ENCODE peak calls at places on chromosomes 3 and 15, in nine cellular contexts. K, C, Z, E, J, D, W, B and M are unnamed samples.

GRCh38 chr3:172622916-172623700 is 87.8 kb downstream of the NCEH1 start:
- ATAC-seq in K (peak), C (peak), Z (peak), E (peak), J (peak), D (no peak), W (peak), B (peak), M (no peak)

GRCh38 chr15:56236197-56236596 is 7.5 kb downstream of the RFX7 start:
- ATAC-seq in K (no peak), C (peak), Z (no peak), E (no peak), J (no peak), D (no peak), W (peak), B (peak), M (no peak)

GRCh38 chr3:25854635-25855034 is 64.7 kb downstream of the OXSM start:
- ATAC-seq in K (no peak), C (no peak), Z (no peak), E (no peak), J (no peak), D (no peak), W (peak), B (no peak), M (peak)

GRCh38 chr15:69704685-69705084 is 252.1 kb downstream of the RPLP1 start:
- ATAC-seq in K (no peak), C (no peak), Z (no peak), E (no peak), J (no peak), D (no peak), W (peak), B (no peak), M (no peak)

GRCh38 chr3:193865339-193865738 is 270.6 kb upstream of the HES1 start:
- ATAC-seq in K (no peak), C (no peak), Z (no peak), E (no peak), J (no peak), D (no peak), W (no peak), B (peak), M (no peak)

GRCh38 chr15:89898146-89898545 is 4.4 kb upstream of the AP3S2 start:
- ATAC-seq in K (no peak), C (no peak), Z (no peak), E (no peak), J (no peak), D (no peak), W (no peak), B (no peak), M (no peak)

GRCh38 chr3:134029256-134029733 is 430 bp downstream of the SLCO2A1 start:
- ATAC-seq in K (no peak), C (peak), Z (peak), E (peak), J (peak), D (peak), W (peak), B (no peak), M (peak)

GRCh38 chr3:180267202-180267843 is 230.6 kb upstream of the PEX5L start:
- ATAC-seq in K (no peak), C (peak), Z (no peak), E (no peak), J (no peak), D (no peak), W (peak), B (peak), M (no peak)

GRCh38 chr3:121649645-121650044 is 11.1 kb downstream of the HCLS1 start:
- ATAC-seq in K (no peak), C (no peak), Z (no peak), E (no peak), J (no peak), D (no peak), W (peak), B (no peak), M (no peak)

GRCh38 chr3:13173186-13173585 is 100.0 kb upstream of the IQSEC1 start:
- ATAC-seq in K (no peak), C (no peak), Z (no peak), E (no peak), J (no peak), D (no peak), W (no peak), B (no peak), M (no peak)

GRCh38 chr3:21457084-21457483 is 293.9 kb downstream of the ZNF385D start:
- ATAC-seq in K (no peak), C (no peak), Z (no peak), E (no peak), J (no peak), D (no peak), W (no peak), B (no peak), M (no peak)

GRCh38 chr15:70566047-70566835 is 197.1 kb downstream of the UACA start:
- ATAC-seq in K (no peak), C (no peak), Z (no peak), E (no peak), J (peak), D (no peak), W (no peak), B (no peak), M (no peak)

GRCh38 chr3:99708207-99708745 is 69.9 kb downstream of the COL8A1 start:
- ATAC-seq in K (no peak), C (no peak), Z (peak), E (no peak), J (peak), D (no peak), W (no peak), B (no peak), M (no peak)

GRCh38 chr3:141076026-141076797 is 25.1 kb downstream of the SPSB4 start:
- ATAC-seq in K (no peak), C (peak), Z (peak), E (peak), J (peak), D (no peak), W (peak), B (no peak), M (peak)

GRCh38 chr15:63107895-63108546 is 13.6 kb upstream of the LACTB start:
- ATAC-seq in K (peak), C (peak), Z (peak), E (peak), J (peak), D (no peak), W (peak), B (no peak), M (peak)

GRCh38 chr15:42059661-42060476 is 34.5 kb downstream of the PLA2G4D start:
- ATAC-seq in K (peak), C (peak), Z (peak), E (peak), J (no peak), D (no peak), W (peak), B (peak), M (no peak)

GRCh38 chr3:71117572-71118247 is 465.8 kb downstream of the FOXP1 start:
- ATAC-seq in K (no peak), C (no peak), Z (no peak), E (no peak), J (peak), D (no peak), W (peak), B (no peak), M (no peak)

GRCh38 chr15:85168642-85169173 is 187.1 kb downstream of the PDE8A start:
- ATAC-seq in K (peak), C (peak), Z (peak), E (peak), J (peak), D (no peak), W (peak), B (peak), M (no peak)

GRCh38 chr3:187465503-187465902 is 97.3 kb downstream of the RTP4 start:
- ATAC-seq in K (no peak), C (no peak), Z (no peak), E (no peak), J (no peak), D (no peak), W (no peak), B (no peak), M (no peak)

GRCh38 chr3:55190296-55190695 is 262.4 kb upstream of the LRTM1 start:
- ATAC-seq in K (no peak), C (no peak), Z (no peak), E (no peak), J (peak), D (no peak), W (no peak), B (no peak), M (no peak)

GRCh38 chr3:101521251-101521701 is 8.3 kb upstream of the SENP7 start:
- ATAC-seq in K (no peak), C (no peak), Z (no peak), E (no peak), J (no peak), D (no peak), W (no peak), B (no peak), M (no peak)

DNA sequence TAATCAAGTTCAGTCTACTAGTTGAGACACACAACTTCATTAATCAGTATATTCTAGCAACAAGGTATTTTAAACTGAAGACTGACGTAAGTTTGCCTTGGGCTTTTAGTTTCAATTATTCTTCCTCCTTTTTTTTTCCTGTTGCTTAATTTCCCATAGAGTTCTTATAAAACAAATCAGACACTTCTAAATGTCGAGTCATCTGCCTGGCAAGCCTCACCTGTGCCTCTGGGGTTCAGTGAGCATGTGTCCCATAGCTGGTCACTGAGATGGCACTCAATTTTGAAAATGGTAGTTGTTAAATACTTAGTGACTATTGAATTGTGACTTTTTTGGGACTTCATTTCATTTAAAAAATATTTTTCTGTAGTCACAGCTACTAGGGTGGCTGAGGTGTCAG is 27.4 kb downstream of the NKIRAS1 start:
- ATAC-seq in K (no peak), C (peak), Z (no peak), E (no peak), J (no peak), D (no peak), W (no peak), B (no peak), M (no peak)
- TF ChIP-seq POLR2A in K (no peak), C (no peak), Z (no peak), E (no peak), J (no peak), D (no peak), W (no peak), B (no peak), M (no peak)

GRCh38 chr3:52809821-52810377 is 15.3 kb downstream of the ITIH3 start:
- ATAC-seq in K (no peak), C (no peak), Z (no peak), E (no peak), J (no peak), D (no peak), W (no peak), B (no peak), M (no peak)

GRCh38 chr3:52809149-52809548 is 14.6 kb downstream of the ITIH3 start:
- ATAC-seq in K (no peak), C (no peak), Z (no peak), E (no peak), J (no peak), D (no peak), W (no peak), B (no peak), M (no peak)

GRCh38 chr3:52813810-52814209 is 16.7 kb downstream of the ITIH4 start:
- ATAC-seq in K (no peak), C (peak), Z (no peak), E (no peak), J (no peak), D (no peak), W (no peak), B (no peak), M (no peak)

GRCh38 chr3:52811452-52812011 is 16.9 kb downstream of the ITIH3 start:
- ATAC-seq in K (no peak), C (peak), Z (no peak), E (no peak), J (no peak), D (peak), W (no peak), B (no peak), M (no peak)

GRCh38 chr3:52810923-52811322 is 16.3 kb downstream of the ITIH3 start:
- ATAC-seq in K (no peak), C (peak), Z (no peak), E (no peak), J (no peak), D (peak), W (no peak), B (no peak), M (no peak)
- TF ChIP-seq CTCF in K (no peak), C (no peak), Z (no peak), E (no peak), J (no peak), D (no peak), W (no peak), B (no peak), M (no peak)

DNA sequence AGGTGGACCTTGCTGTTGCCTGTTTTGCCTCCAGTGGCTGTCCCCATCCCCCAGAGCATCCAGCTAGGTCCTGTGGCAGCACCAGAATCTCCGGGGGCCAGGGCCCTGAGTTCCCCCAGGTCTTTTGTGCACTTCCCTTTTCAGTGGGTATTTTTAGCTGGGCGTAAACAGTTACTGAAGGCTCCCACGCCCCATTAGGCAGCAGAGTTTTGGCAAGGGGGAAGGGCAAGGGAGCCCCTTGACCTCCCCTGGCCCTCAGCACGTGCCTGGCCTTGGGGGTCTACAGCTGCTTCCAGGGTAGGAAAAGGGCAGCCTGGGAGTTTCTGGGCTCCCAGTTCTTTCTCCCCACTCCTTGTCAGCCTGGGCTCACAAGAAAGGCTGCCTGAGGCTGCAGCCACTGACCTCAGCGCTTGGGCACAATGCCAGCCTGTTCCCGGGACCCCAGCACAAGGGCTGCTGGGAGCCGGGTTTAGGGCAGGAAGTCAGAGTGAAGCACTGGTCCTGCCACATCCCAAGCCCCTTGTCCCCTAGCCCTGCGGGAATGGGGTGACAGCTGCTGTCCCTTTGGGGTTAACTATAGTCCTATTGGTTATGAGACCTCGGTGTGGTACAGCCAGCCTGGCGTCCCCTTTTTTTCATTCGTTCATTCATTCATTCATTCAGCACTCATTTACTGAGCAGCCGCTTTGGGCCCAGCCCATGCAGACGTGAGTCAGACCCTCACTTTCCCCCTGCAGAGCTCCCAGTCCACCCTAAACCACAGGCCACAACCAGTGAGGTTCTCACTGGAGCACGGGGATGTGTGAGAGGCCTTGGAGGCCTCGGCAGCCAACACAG is 8.4 kb downstream of the CSK start:
- ATAC-seq in K (no peak), C (peak), Z (peak), E (no peak), J (peak), D (no peak), W (peak), B (peak), M (peak)
- TF ChIP-seq POLR2A in K (no peak), C (no peak), Z (no peak), E (no peak), J (no peak), D (no peak), W (no peak), B (peak), M (no peak)

DNA sequence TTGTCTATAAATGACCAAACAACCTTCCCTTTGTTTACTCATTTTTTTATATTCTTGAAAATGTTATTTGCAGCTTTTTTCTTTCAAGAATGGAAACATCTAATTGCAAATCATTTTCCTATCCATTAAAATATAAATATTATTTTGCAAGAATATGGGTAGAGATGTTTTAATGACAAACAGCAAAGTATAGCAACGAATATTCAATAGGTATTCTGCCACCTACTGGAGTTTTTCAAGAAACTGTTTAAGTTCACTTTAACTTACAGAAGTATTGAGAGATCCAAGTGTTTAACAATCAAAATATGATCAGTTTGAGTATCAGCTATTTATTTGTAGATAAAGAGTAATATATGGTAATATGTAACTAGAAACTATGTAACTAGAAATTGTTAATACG is 6.9 kb upstream of the EOGT start:
- ATAC-seq in K (no peak), C (no peak), Z (no peak), E (no peak), J (no peak), D (no peak), W (no peak), B (peak), M (no peak)
- TF ChIP-seq CTCF in K (peak), C (peak), Z (no peak), E (no peak), J (peak), D (no peak), W (peak), B (peak), M (no peak)

DNA sequence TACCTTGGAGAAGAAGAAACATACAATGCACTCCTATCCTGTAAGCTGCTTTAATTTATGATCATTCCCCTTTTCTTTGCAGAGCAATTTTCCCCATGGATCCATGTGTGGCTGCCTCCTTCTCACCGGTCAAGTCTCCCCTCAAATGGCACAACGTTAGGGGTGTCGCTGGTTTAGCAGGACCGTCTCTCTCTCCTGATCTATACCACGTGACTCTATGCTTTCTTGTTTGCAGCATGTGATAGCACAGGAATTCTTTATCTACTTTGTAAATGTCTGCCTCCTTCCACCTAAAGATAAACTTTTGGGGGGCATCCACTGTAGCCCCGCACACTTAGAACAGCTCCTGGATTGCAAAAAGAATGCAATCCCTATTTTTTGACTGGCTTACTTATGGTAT is 506.0 kb downstream of the MAGI1 start:
- ATAC-seq in K (no peak), C (no peak), Z (no peak), E (no peak), J (no peak), D (no peak), W (no peak), B (no peak), M (no peak)
- TF ChIP-seq POLR2A in K (no peak), C (no peak), Z (no peak), E (no peak), J (no peak), D (no peak), W (no peak), B (no peak), M (no peak)

DNA sequence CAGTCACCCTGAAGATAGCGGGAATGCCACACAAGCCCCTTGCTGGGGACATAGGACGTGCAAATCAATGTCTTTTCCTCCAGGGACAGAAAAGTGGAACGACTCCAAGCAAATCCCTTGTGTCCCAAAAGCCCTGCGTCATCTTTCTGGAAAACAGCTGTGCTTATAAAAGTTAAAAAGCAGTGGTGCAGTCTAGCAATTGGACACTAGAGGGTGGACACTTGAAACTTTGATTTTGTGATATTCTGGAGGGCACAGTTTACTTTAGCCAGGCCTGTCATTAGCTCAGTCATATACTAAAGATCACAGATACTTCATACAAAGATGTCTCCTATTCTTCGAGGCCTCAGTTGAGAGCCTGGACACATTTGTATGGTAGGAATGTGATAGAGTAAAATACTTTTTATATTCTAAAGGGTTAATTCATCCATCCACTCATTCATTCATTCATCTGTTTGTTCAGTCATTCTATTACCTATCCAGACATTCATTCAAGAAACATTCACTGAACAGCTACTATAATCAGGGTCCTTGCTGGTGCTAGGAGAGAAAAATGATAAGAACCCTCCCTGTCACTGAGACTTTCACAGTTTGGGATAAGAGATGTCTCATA is 63.8 kb upstream of the ANKRD34C start:
- ATAC-seq in K (peak), C (no peak), Z (no peak), E (no peak), J (peak), D (no peak), W (peak), B (no peak), M (no peak)
- TF ChIP-seq CTCF in K (peak), C (no peak), Z (no peak), E (no peak), J (peak), D (no peak), W (peak), B (peak), M (no peak)

DNA sequence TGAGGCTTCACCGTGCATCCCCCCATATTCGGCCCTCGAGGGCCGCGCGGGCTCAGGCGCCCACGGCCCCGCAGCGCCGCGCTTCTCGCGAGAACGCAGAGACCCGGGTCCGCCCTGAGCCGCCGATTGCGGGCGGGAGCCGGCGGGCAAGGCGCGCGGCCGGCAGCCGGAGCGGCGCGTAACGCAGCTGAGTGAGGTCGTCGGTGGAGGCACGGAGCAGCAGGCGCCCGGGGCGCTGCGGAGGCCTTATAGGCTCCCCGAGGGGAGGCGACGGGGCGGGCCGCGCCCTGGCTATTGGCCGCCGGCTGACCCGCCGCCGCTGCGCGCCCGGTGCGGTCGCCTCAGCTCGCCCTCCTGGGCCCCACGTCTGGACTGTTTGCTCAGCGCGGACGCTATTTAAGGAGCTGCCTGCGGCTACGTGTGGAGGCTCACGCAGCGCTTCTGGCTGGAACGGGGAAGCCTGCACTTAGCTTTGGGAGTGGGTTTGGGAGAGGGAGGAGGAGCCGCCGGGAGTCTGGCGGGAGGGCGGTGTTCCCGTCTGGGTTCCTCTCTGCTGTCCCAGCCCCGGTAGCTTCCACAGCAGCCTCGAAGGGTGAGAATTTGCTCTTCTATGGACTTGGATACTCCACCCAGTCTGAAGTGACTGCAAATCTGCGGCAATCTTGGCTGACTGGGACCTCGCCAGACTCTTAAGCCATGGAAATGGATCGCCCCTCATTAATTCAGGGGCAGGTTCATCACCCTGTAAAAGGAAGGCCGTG is at the start of gene PLOD2:
- ATAC-seq in K (peak), C (peak), Z (peak), E (peak), J (peak), D (peak), W (peak), B (peak), M (peak)
- TF ChIP-seq POLR2A in K (peak), C (peak), Z (no peak), E (peak), J (peak), D (peak), W (peak), B (no peak), M (peak)